ENCODE peak calls at places on chromosomes 16 and 17, in eight cellular contexts. I is cardiac muscle cell, Q is IMR-90, K is prostate gland, U is psoas muscle, F is gastrocnemius medialis, E is iPS DF 6.9, X is SJCRH30. S is an unnamed sample.

GRCh38 chr16:67157892-67158635 is 1.6 kb downstream of the TRADD start:
- DNase-seq in I (no peak), Q (no peak), K (no peak), U (no peak), F (no peak), E (no peak), X (no peak), S (no peak)

GRCh38 chr17:82094931-82095776 is 2.9 kb downstream of the FASN start:
- DNase-seq in I (no peak), Q (no peak), K (no peak), U (peak), F (no peak), E (no peak), X (no peak), S (no peak)

GRCh38 chr16:70490261-70490660 is 33.1 kb downstream of the COG4 start:
- DNase-seq in I (no peak), Q (peak), K (no peak), U (no peak), F (peak), E (no peak), X (no peak), S (no peak)

GRCh38 chr17:13002761-13003453 is 14.9 kb downstream of the ELAC2 start:
- DNase-seq in I (peak), Q (peak), K (peak), U (peak), F (no peak), E (no peak), X (peak), S (no peak)

GRCh38 chr17:55238931-55239297 is 25.8 kb upstream of the HLF start:
- DNase-seq in I (peak), Q (no peak), K (no peak), U (no peak), F (no peak), E (no peak), X (peak), S (no peak)

GRCh38 chr17:12584727-12585126 is 81.0 kb upstream of the MYOCD start:
- DNase-seq in I (no peak), Q (no peak), K (no peak), U (no peak), F (no peak), E (no peak), X (no peak), S (no peak)

GRCh38 chr17:73400915-73401545 is 89.2 kb upstream of the CDC42EP4 start:
- DNase-seq in I (no peak), Q (no peak), K (no peak), U (no peak), F (no peak), E (no peak), X (no peak), S (no peak)

GRCh38 chr16:401468-402348 is at the start of gene DECR2:
- DNase-seq in I (peak), Q (peak), K (peak), U (peak), F (peak), E (no peak), X (peak), S (peak)

GRCh38 chr17:17900615-17901520 is 64.1 kb upstream of the SREBF1 start:
- DNase-seq in I (no peak), Q (peak), K (peak), U (peak), F (peak), E (no peak), X (peak), S (no peak)

GRCh38 chr17:75113798-75114551 is 4.2 kb downstream of the ARMC7 start:
- DNase-seq in I (peak), Q (peak), K (peak), U (peak), F (peak), E (peak), X (peak), S (no peak)
- H3K27ac ChIP-seq in I (peak), Q (peak), K (peak), U (peak), F (peak), E (no peak), X (no peak), S (peak)

GRCh38 chr17:39097537-39097936 is 53.9 kb downstream of the PLXDC1 start:
- DNase-seq in I (no peak), Q (no peak), K (no peak), U (no peak), F (no peak), E (no peak), X (no peak), S (no peak)

GRCh38 chr17:39099686-39100293 is 51.6 kb downstream of the PLXDC1 start:
- DNase-seq in I (peak), Q (peak), K (no peak), U (peak), F (no peak), E (no peak), X (peak), S (no peak)

GRCh38 chr17:39098474-39099090 is 52.9 kb downstream of the PLXDC1 start:
- DNase-seq in I (no peak), Q (no peak), K (no peak), U (no peak), F (no peak), E (no peak), X (no peak), S (no peak)

GRCh38 chr17:39101139-39101538 is 50.3 kb downstream of the PLXDC1 start:
- DNase-seq in I (no peak), Q (no peak), K (no peak), U (no peak), F (no peak), E (no peak), X (no peak), S (no peak)

GRCh38 chr17:39100530-39100929 is 50.9 kb downstream of the PLXDC1 start:
- DNase-seq in I (no peak), Q (no peak), K (no peak), U (no peak), F (no peak), E (no peak), X (no peak), S (no peak)
- H3K27ac ChIP-seq in I (no peak), Q (no peak), K (no peak), U (no peak), F (no peak), E (no peak), X (no peak), S (no peak)

GRCh38 chr16:73145166-73145565 is 97.2 kb upstream of the ZFHX3 start:
- DNase-seq in I (no peak), Q (no peak), K (no peak), U (no peak), F (no peak), E (no peak), X (no peak), S (no peak)
- H3K27ac ChIP-seq in I (no peak), Q (no peak), K (no peak), U (no peak), F (no peak), E (no peak), X (no peak), S (no peak)

DNA sequence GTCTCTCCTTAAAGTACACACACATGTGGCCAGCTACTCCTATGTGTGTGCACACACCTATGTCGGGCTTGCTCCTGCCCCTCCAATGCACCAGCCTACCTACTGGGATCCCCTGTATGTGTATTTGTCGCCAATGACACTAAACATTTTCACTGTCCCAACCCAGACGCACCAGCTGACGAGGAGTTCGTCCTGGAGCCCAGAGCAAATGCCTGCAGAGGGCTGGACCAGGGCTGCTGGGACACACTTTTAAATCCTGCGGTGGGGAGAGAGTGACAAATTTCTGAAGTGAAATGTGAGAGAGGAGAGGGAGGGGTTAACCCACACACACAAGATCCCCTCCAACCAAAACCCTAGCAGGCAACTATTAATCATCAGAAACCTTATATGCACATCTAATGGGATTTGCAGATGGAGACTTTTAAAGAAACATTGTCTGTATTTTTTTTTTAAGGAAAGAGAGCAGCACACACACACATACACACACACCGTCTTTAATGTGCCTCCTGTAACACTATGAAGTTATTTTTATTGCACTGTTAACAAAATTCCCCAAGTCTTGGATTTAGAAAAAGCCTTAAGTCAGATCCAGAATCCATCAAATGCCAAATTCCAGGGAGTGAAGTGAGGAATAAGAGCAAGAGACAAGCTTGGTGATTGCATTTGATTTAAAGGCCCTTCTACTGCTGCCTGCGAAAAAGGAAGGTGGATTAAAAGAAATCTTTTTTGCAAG is at the start of gene MEOX1:
- DNase-seq in I (peak), Q (peak), K (no peak), U (peak), F (peak), E (no peak), X (peak), S (no peak)
- H3K27ac ChIP-seq in I (peak), Q (no peak), K (no peak), U (peak), F (peak), E (no peak), X (peak), S (no peak)

DNA sequence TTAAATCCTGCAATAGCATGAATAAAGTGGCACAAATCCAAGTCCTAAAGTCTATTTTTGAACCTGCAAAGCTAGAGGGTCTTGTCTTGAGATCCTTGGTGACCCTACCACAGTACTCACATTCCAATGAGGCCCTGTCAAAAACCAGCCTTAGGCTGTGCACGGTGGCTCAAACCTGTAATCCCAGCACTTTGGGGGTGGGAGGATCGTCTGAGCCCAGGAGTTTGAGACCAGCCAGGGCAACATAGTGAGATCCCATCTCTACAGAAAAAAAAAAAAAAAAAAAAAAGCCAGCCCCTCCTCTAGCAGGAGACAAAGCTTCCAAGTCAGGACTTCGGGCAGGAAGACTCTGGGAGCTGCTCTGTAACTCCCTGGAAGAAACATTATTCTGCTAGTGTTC is 16.3 kb downstream of the CYTH1 start:
- DNase-seq in I (no peak), Q (no peak), K (no peak), U (no peak), F (no peak), E (no peak), X (no peak), S (no peak)
- H3K27ac ChIP-seq in I (no peak), Q (no peak), K (peak), U (peak), F (peak), E (no peak), X (no peak), S (peak)

GRCh38 chr17:78766225-78766624 is 15.8 kb downstream of the CYTH1 start:
- DNase-seq in I (no peak), Q (no peak), K (no peak), U (no peak), F (no peak), E (no peak), X (no peak), S (no peak)

GRCh38 chr17:78764871-78765270 is 17.2 kb downstream of the CYTH1 start:
- DNase-seq in I (no peak), Q (no peak), K (no peak), U (no peak), F (no peak), E (no peak), X (no peak), S (no peak)

GRCh38 chr17:78769200-78769773 is 12.8 kb downstream of the CYTH1 start:
- DNase-seq in I (no peak), Q (no peak), K (peak), U (no peak), F (no peak), E (no peak), X (no peak), S (no peak)

GRCh38 chr17:78767806-78768205 is 14.3 kb downstream of the CYTH1 start:
- DNase-seq in I (no peak), Q (peak), K (peak), U (no peak), F (no peak), E (no peak), X (no peak), S (no peak)

GRCh38 chr17:78766743-78767294 is 15.3 kb downstream of the CYTH1 start:
- DNase-seq in I (no peak), Q (no peak), K (peak), U (no peak), F (no peak), E (no peak), X (no peak), S (no peak)
- H3K27ac ChIP-seq in I (no peak), Q (no peak), K (peak), U (peak), F (peak), E (no peak), X (no peak), S (peak)

DNA sequence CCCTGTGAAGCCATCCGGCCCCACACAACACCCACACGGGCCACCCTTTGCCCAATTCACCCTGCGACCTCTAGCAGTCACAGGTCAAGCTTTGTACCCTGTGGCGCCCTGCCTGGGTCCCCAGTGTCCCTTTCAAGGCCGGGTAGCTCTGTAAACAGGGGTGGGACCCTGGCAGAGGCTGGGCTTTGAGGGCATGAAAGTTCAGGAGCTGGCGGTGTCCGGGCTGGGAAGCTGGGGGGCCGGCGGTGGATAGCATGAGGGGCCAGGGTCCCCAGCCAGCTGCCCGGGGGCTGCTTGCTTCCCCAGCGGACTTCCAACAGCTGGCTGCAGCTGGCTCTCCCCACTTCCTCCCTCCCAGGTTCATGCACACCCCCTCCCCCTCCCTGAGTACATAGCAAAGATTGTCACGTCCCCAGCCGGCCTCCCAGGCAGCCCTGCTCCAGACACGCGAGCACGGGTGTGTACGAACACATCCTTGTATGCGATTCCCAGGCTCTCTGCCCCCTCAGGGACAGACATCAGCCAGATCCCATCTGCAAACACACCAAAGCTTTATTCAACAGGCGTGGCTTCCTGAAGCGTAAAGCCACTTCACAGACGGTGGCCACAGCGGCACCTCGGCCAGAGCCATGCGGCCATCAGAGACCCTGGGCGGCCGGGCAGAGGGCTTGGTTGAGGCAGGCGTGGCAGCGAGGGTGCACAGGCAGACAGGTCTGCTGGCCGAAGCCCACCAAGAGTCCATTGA is 8.2 kb downstream of the NTHL1 start:
- DNase-seq in I (no peak), Q (peak), K (peak), U (peak), F (peak), E (no peak), X (peak), S (no peak)
- H3K27ac ChIP-seq in I (no peak), Q (peak), K (peak), U (peak), F (peak), E (no peak), X (peak), S (peak)

S was measured in epithelial cell of prostate.